ENCODE peak calls at places on chromosome 14, in four cellular contexts. One of them, this sample, is unnamed.

GRCh38 chr14:33432407-33433023 is 493.8 kb downstream of the NPAS3 start:
- DNase-seq in A549: peak
- DNase-seq in PC-9: no peak
- DNase-seq in testis: peak
- DNase-seq in this sample: peak

GRCh38 chr14:81805785-81806184 is 272.1 kb upstream of the SEL1L start:
- DNase-seq in A549: no peak
- DNase-seq in PC-9: no peak
- DNase-seq in testis: no peak
- DNase-seq in this sample: no peak

GRCh38 chr14:30389901-30390394 is 169.0 kb upstream of the G2E3 start:
- DNase-seq in PC-9: no peak
- DNase-seq in testis: no peak
- DNase-seq in A549: no peak
- DNase-seq in this sample: no peak

GRCh38 chr14:102046337-102047278 is 40.2 kb downstream of the HSP90AA1 start:
- DNase-seq in testis: peak
- DNase-seq in A549: peak
- DNase-seq in PC-9: peak
- DNase-seq in this sample: peak

GRCh38 chr14:98118749-98119148 is 1153.2 kb downstream of the BCL11B start:
- DNase-seq in PC-9: no peak
- DNase-seq in A549: no peak
- DNase-seq in testis: no peak
- DNase-seq in this sample: no peak

GRCh38 chr14:26319139-26319864 is 278.5 kb downstream of the NOVA1 start:
- DNase-seq in PC-9: no peak
- DNase-seq in testis: no peak
- DNase-seq in A549: no peak
- DNase-seq in this sample: no peak

GRCh38 chr14:99598774-99599173 is 5.2 kb downstream of the CCDC85C start:
- DNase-seq in A549: no peak
- DNase-seq in PC-9: no peak
- DNase-seq in testis: no peak
- DNase-seq in this sample: no peak

GRCh38 chr14:85565862-85566296 is 35.9 kb downstream of the FLRT2 start:
- DNase-seq in PC-9: no peak
- DNase-seq in A549: no peak
- DNase-seq in testis: no peak
- DNase-seq in this sample: no peak

GRCh38 chr14:103126088-103126872 is 3.0 kb downstream of the TNFAIP2 start:
- DNase-seq in testis: no peak
- DNase-seq in A549: no peak
- DNase-seq in PC-9: peak
- DNase-seq in this sample: no peak

GRCh38 chr14:80152166-80152565 is 59.1 kb downstream of the DIO2 start:
- DNase-seq in PC-9: peak
- DNase-seq in A549: no peak
- DNase-seq in testis: no peak
- DNase-seq in this sample: no peak

GRCh38 chr14:66404051-66404450 is 82.1 kb upstream of the CCDC196 start:
- DNase-seq in testis: no peak
- DNase-seq in A549: no peak
- DNase-seq in PC-9: no peak
- DNase-seq in this sample: no peak

GRCh38 chr14:23545740-23546411 is 5.7 kb downstream of the ZFHX2 start:
- DNase-seq in PC-9: no peak
- DNase-seq in A549: no peak
- DNase-seq in testis: no peak
- DNase-seq in this sample: no peak

GRCh38 chr14:103385994-103386491 is 828 bp downstream of the MARK3 start:
- DNase-seq in PC-9: peak
- DNase-seq in A549: no peak
- DNase-seq in testis: peak
- DNase-seq in this sample: peak

GRCh38 chr14:64993263-64993662 is 6.6 kb downstream of the FNTB start:
- DNase-seq in PC-9: no peak
- DNase-seq in testis: no peak
- DNase-seq in A549: no peak
- DNase-seq in this sample: no peak

GRCh38 chr14:100106260-100106659 is 41.0 kb downstream of the EVL start:
- DNase-seq in PC-9: no peak
- DNase-seq in testis: no peak
- DNase-seq in A549: no peak
- DNase-seq in this sample: no peak

GRCh38 chr14:58535084-58535483 is 102.7 kb upstream of the DACT1 start:
- DNase-seq in testis: no peak
- DNase-seq in PC-9: no peak
- DNase-seq in A549: no peak
- DNase-seq in this sample: no peak

GRCh38 chr14:103541944-103542544 is 13.0 kb downstream of the TRMT61A start:
- DNase-seq in A549: no peak
- DNase-seq in PC-9: no peak
- DNase-seq in testis: no peak
- DNase-seq in this sample: no peak

GRCh38 chr14:22155582-22155981 is 433.4 kb downstream of the DAD1 start:
- DNase-seq in PC-9: peak
- DNase-seq in testis: no peak
- DNase-seq in A549: no peak
- DNase-seq in this sample: no peak

GRCh38 chr14:83842536-83842935 is 1687.4 kb upstream of the FLRT2 start:
- DNase-seq in testis: no peak
- DNase-seq in PC-9: no peak
- DNase-seq in A549: no peak
- DNase-seq in this sample: no peak

GRCh38 chr14:31419179-31420012 is 954 bp downstream of the HEATR5A start:
- DNase-seq in testis: no peak
- DNase-seq in PC-9: no peak
- DNase-seq in A549: no peak
- DNase-seq in this sample: no peak

GRCh38 chr14:72610831-72611200 is 283.1 kb downstream of the DPF3 start:
- DNase-seq in testis: no peak
- DNase-seq in A549: no peak
- DNase-seq in PC-9: no peak
- DNase-seq in this sample: no peak

GRCh38 chr14:30994681-30995620 is 30.5 kb upstream of the AP4S1 start:
- DNase-seq in A549: no peak
- DNase-seq in testis: no peak
- DNase-seq in PC-9: no peak
- DNase-seq in this sample: no peak

GRCh38 chr14:91414475-91415342 is 2.9 kb downstream of the CCDC88C start:
- DNase-seq in PC-9: no peak
- DNase-seq in A549: no peak
- DNase-seq in testis: no peak
- DNase-seq in this sample: no peak

GRCh38 chr14:81831128-81831815 is 297.6 kb upstream of the SEL1L start:
- DNase-seq in testis: no peak
- DNase-seq in PC-9: no peak
- DNase-seq in A549: no peak
- DNase-seq in this sample: no peak

GRCh38 chr14:94545131-94545841 is 16.0 kb upstream of the SERPINA4 start:
- DNase-seq in testis: no peak
- DNase-seq in A549: no peak
- DNase-seq in PC-9: no peak
- DNase-seq in this sample: no peak

DNA sequence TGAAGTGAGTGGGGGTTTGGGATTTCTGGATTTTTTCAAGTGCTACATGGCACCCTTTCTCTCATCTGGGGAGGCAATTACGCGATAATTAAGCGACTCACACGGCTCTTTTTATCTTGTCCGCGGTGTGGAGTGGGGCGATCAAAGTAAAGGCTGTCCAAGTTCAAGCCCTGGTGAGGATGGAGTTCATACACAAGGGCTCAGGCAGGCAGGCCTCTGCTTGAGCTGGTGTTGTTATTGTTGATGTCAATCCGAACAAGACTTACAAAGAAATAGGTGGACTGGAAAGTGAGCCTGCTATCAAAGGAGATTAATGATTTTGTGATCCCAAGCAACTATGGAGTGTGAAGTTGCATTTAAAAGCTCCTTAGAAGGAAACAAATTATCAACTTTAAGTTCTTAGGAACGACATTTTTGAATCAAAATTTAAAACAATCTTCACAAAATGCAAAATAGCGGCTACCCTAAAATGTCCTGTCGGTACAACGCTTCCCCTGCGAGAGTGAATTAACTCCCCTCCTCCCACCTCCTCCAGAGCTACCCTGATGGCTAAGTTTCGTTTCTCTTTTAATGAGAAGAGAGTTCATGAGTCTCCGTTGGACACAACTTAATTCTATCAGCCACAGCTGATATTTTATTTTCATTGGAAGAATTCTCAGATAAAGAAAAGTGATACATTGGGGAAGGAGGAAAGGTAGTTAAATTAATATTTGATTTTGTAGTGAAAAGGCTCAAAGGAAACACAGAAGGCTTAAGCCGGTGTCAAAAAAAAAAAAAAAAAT is 5.9 kb downstream of the FOXA1 start:
- DNase-seq in PC-9: no peak
- DNase-seq in testis: no peak
- DNase-seq in A549: peak
- DNase-seq in this sample: no peak
- H3K27ac ChIP-seq in PC-9: peak
- H3K27ac ChIP-seq in testis: no peak
- H3K27ac ChIP-seq in A549: peak
- H3K27ac ChIP-seq in this sample: no peak

DNA sequence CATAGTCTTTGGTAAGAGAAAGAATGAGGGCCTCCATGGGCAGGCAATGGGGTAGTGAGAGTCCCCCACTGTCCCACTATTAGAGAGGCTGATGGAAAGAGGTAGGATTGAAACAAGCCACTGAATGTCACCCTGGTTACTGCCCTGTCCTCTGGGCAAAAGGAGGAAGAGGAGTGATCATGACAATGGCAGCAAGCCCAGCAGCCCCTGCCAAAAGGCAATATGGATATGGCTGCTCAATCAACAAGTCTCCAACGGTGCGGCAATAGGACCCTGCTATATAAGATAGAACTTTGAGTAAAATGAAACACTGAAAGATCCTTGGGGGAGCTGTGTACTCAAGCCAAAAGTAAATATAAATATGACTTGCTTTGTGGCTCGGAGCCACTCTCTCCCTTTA is 6.1 kb downstream of the POMT2 start:
- DNase-seq in A549: no peak
- DNase-seq in testis: no peak
- DNase-seq in PC-9: no peak
- DNase-seq in this sample: no peak
- H3K27ac ChIP-seq in A549: peak
- H3K27ac ChIP-seq in testis: peak
- H3K27ac ChIP-seq in PC-9: no peak
- H3K27ac ChIP-seq in this sample: peak

DNA sequence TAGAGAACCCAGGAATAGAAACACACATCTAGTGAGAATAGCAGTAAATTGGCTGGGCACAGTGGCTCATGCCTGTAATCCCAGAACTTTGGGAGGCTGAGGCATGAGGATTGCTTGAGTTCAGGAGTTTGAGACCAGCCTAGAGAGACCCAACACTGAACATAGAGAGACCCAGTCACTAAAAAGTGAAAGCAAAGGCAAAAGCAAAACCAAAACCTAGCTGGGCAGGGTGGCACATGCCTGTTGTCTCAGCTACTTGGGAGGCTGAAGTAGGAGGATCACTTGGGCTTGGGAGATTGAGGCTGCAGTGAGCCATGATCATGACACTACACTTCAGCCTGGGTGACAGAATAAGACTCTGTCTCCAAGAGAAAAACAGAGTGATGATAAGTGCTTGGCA is 37.5 kb upstream of the MIS18BP1 start:
- DNase-seq in testis: no peak
- DNase-seq in A549: no peak
- DNase-seq in PC-9: no peak
- DNase-seq in this sample: no peak
- H3K27ac ChIP-seq in testis: no peak
- H3K27ac ChIP-seq in A549: no peak
- H3K27ac ChIP-seq in PC-9: no peak
- H3K27ac ChIP-seq in this sample: no peak

GRCh38 chr14:74475678-74476077 is 17.4 kb downstream of the NPC2 start:
- DNase-seq in A549: no peak
- DNase-seq in PC-9: no peak
- DNase-seq in testis: no peak
- DNase-seq in this sample: peak

GRCh38 chr14:74469548-74470518 is 23.3 kb downstream of the NPC2 start:
- DNase-seq in testis: no peak
- DNase-seq in PC-9: no peak
- DNase-seq in A549: no peak
- DNase-seq in this sample: no peak

GRCh38 chr14:74476107-74476506 is 17.0 kb downstream of the NPC2 start:
- DNase-seq in A549: no peak
- DNase-seq in testis: peak
- DNase-seq in PC-9: no peak
- DNase-seq in this sample: peak

GRCh38 chr14:74474376-74474775 is 18.7 kb downstream of the NPC2 start:
- DNase-seq in PC-9: no peak
- DNase-seq in A549: no peak
- DNase-seq in testis: no peak
- DNase-seq in this sample: peak

DNA sequence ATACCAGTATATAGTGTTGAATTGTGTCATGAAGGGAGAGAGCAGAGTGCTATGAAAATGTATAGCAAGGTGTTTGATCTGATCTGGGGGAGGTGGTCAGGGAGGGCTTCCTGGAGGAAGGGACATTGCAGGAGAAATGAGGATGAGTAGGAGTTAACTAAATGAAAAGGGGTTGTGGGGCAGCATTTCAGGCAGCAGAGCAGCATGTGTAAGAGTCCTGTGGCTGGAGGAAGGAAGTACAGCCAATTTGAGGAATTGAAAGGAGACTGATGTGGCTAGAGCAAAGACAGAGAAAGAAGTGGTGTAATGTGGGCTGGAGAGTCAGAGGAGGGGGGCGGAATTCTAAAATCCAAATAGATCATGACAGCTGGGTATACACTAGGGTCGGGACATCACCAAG is 20.5 kb downstream of the NPC2 start:
- DNase-seq in testis: no peak
- DNase-seq in PC-9: no peak
- DNase-seq in A549: no peak
- DNase-seq in this sample: no peak
- H3K27ac ChIP-seq in testis: no peak
- H3K27ac ChIP-seq in PC-9: no peak
- H3K27ac ChIP-seq in A549: no peak
- H3K27ac ChIP-seq in this sample: no peak

This sample was measured in WERI-Rb-1.